ENCODE peak calls at places on chromosomes 13 and 19, in five cellular contexts. O is thoracic aorta, M is neural progenitor cell, D is Peyer's patch, G is GM06990. W is an unnamed sample.

GRCh38 chr19:35719402-35720162 is 1.8 kb downstream of the KMT2B start:
- DNase-seq in D (no peak), O (no peak), G (no peak), M (no peak), W (no peak)

GRCh38 chr13:25764378-25764777 is 287.4 kb downstream of the SHISA2 start:
- DNase-seq in D (no peak), O (no peak), G (no peak), M (no peak), W (no peak)

GRCh38 chr19:46065486-46065885 is 24.7 kb upstream of the IGFL4 start:
- DNase-seq in M (no peak), G (no peak), D (no peak), O (no peak), W (peak)

GRCh38 chr19:54325194-54325621 is 12.2 kb upstream of the LILRA5 start:
- DNase-seq in O (no peak), M (peak), G (peak), D (peak), W (peak)

GRCh38 chr13:76822691-76823267 is 63.4 kb downstream of the KCTD12 start:
- DNase-seq in O (no peak), G (peak), D (no peak), M (no peak), W (peak)

GRCh38 chr19:11457115-11457514 is 21.7 kb downstream of the PRKCSH start:
- DNase-seq in M (no peak), O (no peak), D (no peak), G (no peak), W (peak)

GRCh38 chr19:6530385-6531162 is at the start of gene TNFSF9:
- DNase-seq in O (peak), G (peak), D (peak), M (peak), W (peak)

GRCh38 chr19:33662391-33662790 is 40.6 kb downstream of the CHST8 start:
- DNase-seq in O (no peak), D (no peak), M (no peak), G (no peak), W (no peak)

GRCh38 chr19:44927746-44928145 is 13.3 kb downstream of the APOC1 start:
- DNase-seq in O (no peak), G (no peak), M (no peak), D (no peak), W (peak)

GRCh38 chr13:29210676-29211075 is 384.8 kb downstream of the SLC7A1 start:
- DNase-seq in M (no peak), O (no peak), G (no peak), D (no peak), W (no peak)

GRCh38 chr13:48561461-48562224 is 28.8 kb upstream of the RCBTB2 start:
- DNase-seq in M (no peak), G (no peak), D (no peak), O (no peak), W (no peak)

GRCh38 chr13:95970878-95971277 is 82.3 kb downstream of the UGGT2 start:
- DNase-seq in O (no peak), G (no peak), M (no peak), D (no peak), W (no peak)
- TF ChIP-seq CTCF in O (no peak), G (no peak), M (no peak), D (no peak), W (no peak)

DNA sequence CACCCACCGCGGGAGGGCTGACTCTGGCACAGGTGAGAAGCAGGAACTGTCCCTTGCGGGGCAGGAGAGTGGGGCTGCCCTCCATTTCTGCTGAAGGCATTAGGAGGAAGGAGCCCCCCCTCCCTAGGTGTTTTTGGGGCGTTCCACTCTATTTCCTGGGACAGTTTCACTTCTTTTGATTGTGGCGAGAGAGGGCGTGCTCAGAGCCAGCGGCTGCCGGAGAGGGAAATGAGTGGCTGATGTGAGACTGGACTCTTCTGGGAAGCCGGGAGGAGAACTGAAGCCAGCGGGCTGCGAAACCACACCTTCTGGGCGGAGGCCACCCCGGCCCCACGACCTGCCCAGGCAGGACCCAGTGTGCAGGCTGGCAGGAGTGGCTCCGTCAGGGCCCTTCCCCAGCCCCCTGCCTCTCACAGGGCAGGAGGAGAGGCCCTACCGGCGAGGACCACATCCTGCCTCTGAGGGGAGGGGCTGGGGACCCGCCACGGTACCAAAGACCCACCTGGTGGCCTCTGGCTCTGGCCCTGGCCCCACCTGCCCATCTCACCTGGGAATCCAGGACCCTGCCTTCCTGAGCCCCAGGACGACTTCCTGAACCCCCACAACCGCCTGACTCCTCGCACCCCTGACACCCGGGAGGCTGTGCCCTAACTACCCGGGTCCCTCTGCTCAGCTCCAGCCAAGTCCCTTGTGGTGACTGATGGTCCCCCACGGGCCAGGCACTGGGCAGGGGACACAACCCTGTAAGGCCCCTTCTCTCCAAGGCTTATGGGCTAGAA is 25.9 kb downstream of the MPND start:
- DNase-seq in G (peak), D (peak), O (no peak), M (peak), W (no peak)
- TF ChIP-seq CTCF in G (no peak), D (peak), O (no peak), M (no peak), W (no peak)

GRCh38 chr13:81172603-81173002 is 831.7 kb upstream of the SPRY2 start:
- DNase-seq in D (no peak), M (no peak), O (no peak), G (no peak), W (no peak)

GRCh38 chr13:81171065-81171647 is 830.2 kb upstream of the SPRY2 start:
- DNase-seq in O (no peak), D (no peak), M (peak), G (no peak), W (peak)
- TF ChIP-seq CTCF in O (no peak), D (peak), M (peak), G (peak), W (peak)

DNA sequence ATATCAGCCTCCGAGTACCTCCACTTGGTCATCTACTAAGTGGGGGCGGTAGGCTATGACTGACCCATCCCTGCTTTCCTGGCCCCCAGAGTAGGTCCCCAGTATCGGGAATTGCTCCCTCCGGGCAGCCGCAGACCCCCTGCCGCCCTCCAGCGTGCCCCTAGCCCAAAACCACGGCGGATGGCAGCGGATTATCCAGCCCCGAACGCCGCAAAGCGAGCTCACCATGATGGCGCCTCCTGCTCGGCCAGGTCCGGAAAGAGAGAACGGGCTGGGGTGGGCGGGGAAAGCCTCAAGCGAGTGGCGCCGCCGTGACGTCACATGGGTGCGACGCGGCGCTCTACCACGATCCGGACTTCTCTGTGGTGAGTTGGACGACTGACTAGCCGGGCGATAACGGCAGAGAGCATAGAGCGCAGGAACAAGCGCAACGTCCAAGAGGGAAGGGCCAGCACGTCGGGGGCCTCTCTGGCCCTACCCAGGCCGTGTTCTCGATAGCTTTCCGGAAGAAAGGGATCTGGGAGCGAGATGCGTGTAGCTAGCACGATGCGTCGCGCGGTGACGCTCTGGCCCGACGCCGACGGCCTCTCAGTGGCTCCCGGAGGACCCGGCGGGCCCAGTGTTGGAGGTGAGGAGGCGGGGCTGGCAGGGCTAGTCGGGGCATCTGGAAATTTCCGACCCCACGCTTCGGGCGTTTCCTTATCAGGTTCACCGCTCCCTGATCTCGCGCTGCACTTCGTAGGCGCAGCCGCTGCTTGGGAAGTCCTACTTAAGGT is at the start of the genes RPL18 and SPHK2:
- DNase-seq in D (peak), G (peak), M (peak), O (peak), W (peak)
- TF ChIP-seq CTCF in D (peak), G (peak), M (no peak), O (no peak), W (no peak)